ENCODE peak calls at places on chromosomes 2 and 18, in six cellular contexts. One of them, this sample, is unnamed.
A peak's percentile ranks its signal among the peaks of the same experiment; 100 is the strongest.

GRCh38 chr18:25262920-25263319 is 89.0 kb downstream of the ZNF521 start:
- DNase-seq in CD4-positive, alpha-beta memory T cell: no peak
- DNase-seq in psoas muscle: no peak
- DNase-seq in left lung: no peak
- DNase-seq in right cardiac atrium: no peak
- DNase-seq in PC-3: peak; percentile 56
- DNase-seq in this sample: no peak

GRCh38 chr2:3656762-3657691 is 973 bp upstream of the ALLC start:
- DNase-seq in CD4-positive, alpha-beta memory T cell: no peak
- DNase-seq in psoas muscle: no peak
- DNase-seq in left lung: no peak
- DNase-seq in right cardiac atrium: no peak
- DNase-seq in PC-3: no peak
- DNase-seq in this sample: no peak

GRCh38 chr2:73984203-73984921 is at the start of gene TET3:
- DNase-seq in CD4-positive, alpha-beta memory T cell: no peak
- DNase-seq in psoas muscle: peak; percentile 63
- DNase-seq in left lung: peak; percentile 94
- DNase-seq in right cardiac atrium: peak; percentile 44
- DNase-seq in PC-3: peak; percentile 37
- DNase-seq in this sample: no peak

GRCh38 chr2:20351555-20352229 is 1.0 kb upstream of the PUM2 start:
- DNase-seq in CD4-positive, alpha-beta memory T cell: no peak
- DNase-seq in psoas muscle: no peak
- DNase-seq in left lung: no peak
- DNase-seq in right cardiac atrium: no peak
- DNase-seq in PC-3: peak; percentile 26
- DNase-seq in this sample: no peak

GRCh38 chr2:241300000-241300399 is 15.5 kb downstream of the HDLBP start:
- DNase-seq in CD4-positive, alpha-beta memory T cell: peak; percentile 50
- DNase-seq in psoas muscle: no peak
- DNase-seq in left lung: no peak
- DNase-seq in right cardiac atrium: no peak
- DNase-seq in PC-3: no peak
- DNase-seq in this sample: peak; percentile 38

GRCh38 chr2:143553261-143553660 is 424.0 kb downstream of the ARHGAP15 start:
- DNase-seq in CD4-positive, alpha-beta memory T cell: no peak
- DNase-seq in psoas muscle: no peak
- DNase-seq in left lung: no peak
- DNase-seq in right cardiac atrium: no peak
- DNase-seq in PC-3: no peak
- DNase-seq in this sample: no peak

GRCh38 chr18:36424741-36425142 is 127.2 kb downstream of the FHOD3 start:
- DNase-seq in CD4-positive, alpha-beta memory T cell: no peak
- DNase-seq in psoas muscle: no peak
- DNase-seq in left lung: no peak
- DNase-seq in right cardiac atrium: no peak
- DNase-seq in PC-3: peak; percentile 13
- DNase-seq in this sample: no peak

GRCh38 chr2:144801766-144802165 is 281.8 kb upstream of the ZEB2 start:
- DNase-seq in CD4-positive, alpha-beta memory T cell: no peak
- DNase-seq in psoas muscle: no peak
- DNase-seq in left lung: no peak
- DNase-seq in right cardiac atrium: no peak
- DNase-seq in PC-3: peak; percentile 57
- DNase-seq in this sample: no peak

GRCh38 chr2:216554755-216555154 is 56.1 kb downstream of the RPL37A start:
- DNase-seq in CD4-positive, alpha-beta memory T cell: no peak
- DNase-seq in psoas muscle: no peak
- DNase-seq in left lung: no peak
- DNase-seq in right cardiac atrium: no peak
- DNase-seq in PC-3: peak; percentile 30
- DNase-seq in this sample: no peak

GRCh38 chr2:79702934-79703333 is 190.1 kb downstream of the CTNNA2 start:
- DNase-seq in CD4-positive, alpha-beta memory T cell: no peak
- DNase-seq in psoas muscle: no peak
- DNase-seq in left lung: no peak
- DNase-seq in right cardiac atrium: no peak
- DNase-seq in PC-3: no peak
- DNase-seq in this sample: no peak

GRCh38 chr2:152097291-152098032 is 1.4 kb downstream of the CACNB4 start:
- DNase-seq in CD4-positive, alpha-beta memory T cell: no peak
- DNase-seq in psoas muscle: no peak
- DNase-seq in left lung: no peak
- DNase-seq in right cardiac atrium: no peak
- DNase-seq in PC-3: peak; percentile 17
- DNase-seq in this sample: no peak

GRCh38 chr2:230640540-230641011 is 72.1 kb upstream of the CAB39 start:
- DNase-seq in CD4-positive, alpha-beta memory T cell: no peak
- DNase-seq in psoas muscle: no peak
- DNase-seq in left lung: no peak
- DNase-seq in right cardiac atrium: no peak
- DNase-seq in PC-3: peak; percentile 86
- DNase-seq in this sample: no peak

GRCh38 chr18:34583895-34584294 is 126.2 kb upstream of the DTNA start:
- DNase-seq in CD4-positive, alpha-beta memory T cell: no peak
- DNase-seq in psoas muscle: no peak
- DNase-seq in left lung: no peak
- DNase-seq in right cardiac atrium: no peak
- DNase-seq in PC-3: no peak
- DNase-seq in this sample: no peak

GRCh38 chr2:128301501-128301966 is 17.1 kb downstream of the HS6ST1 start:
- DNase-seq in CD4-positive, alpha-beta memory T cell: no peak
- DNase-seq in psoas muscle: no peak
- DNase-seq in left lung: peak; percentile 71
- DNase-seq in right cardiac atrium: peak; percentile 58
- DNase-seq in PC-3: no peak
- DNase-seq in this sample: no peak

GRCh38 chr18:25830787-25831186 is 259.6 kb downstream of the SS18 start:
- DNase-seq in CD4-positive, alpha-beta memory T cell: no peak
- DNase-seq in psoas muscle: peak; percentile 54
- DNase-seq in left lung: no peak
- DNase-seq in right cardiac atrium: peak; percentile 72
- DNase-seq in PC-3: no peak
- DNase-seq in this sample: no peak

GRCh38 chr2:88857951-88858406 is 166.5 kb downstream of the RPIA start:
- DNase-seq in CD4-positive, alpha-beta memory T cell: no peak
- DNase-seq in psoas muscle: no peak
- DNase-seq in left lung: no peak
- DNase-seq in right cardiac atrium: no peak
- DNase-seq in PC-3: no peak
- DNase-seq in this sample: no peak

GRCh38 chr2:190860985-190861721 is 19.5 kb upstream of the GLS start:
- DNase-seq in CD4-positive, alpha-beta memory T cell: no peak
- DNase-seq in psoas muscle: no peak
- DNase-seq in left lung: no peak
- DNase-seq in right cardiac atrium: no peak
- DNase-seq in PC-3: no peak
- DNase-seq in this sample: no peak

GRCh38 chr2:176325732-176326131 is 56.5 kb downstream of the MTX2 start:
- DNase-seq in CD4-positive, alpha-beta memory T cell: no peak
- DNase-seq in psoas muscle: no peak
- DNase-seq in left lung: no peak
- DNase-seq in right cardiac atrium: no peak
- DNase-seq in PC-3: no peak
- DNase-seq in this sample: no peak

GRCh38 chr2:62765619-62766376 is 60.3 kb downstream of the EHBP1 start:
- DNase-seq in CD4-positive, alpha-beta memory T cell: no peak
- DNase-seq in psoas muscle: no peak
- DNase-seq in left lung: no peak
- DNase-seq in right cardiac atrium: no peak
- DNase-seq in PC-3: peak; percentile 43
- DNase-seq in this sample: no peak

GRCh38 chr2:201827621-201828020 is 21.3 kb downstream of the CDK15 start:
- DNase-seq in CD4-positive, alpha-beta memory T cell: no peak
- DNase-seq in psoas muscle: no peak
- DNase-seq in left lung: no peak
- DNase-seq in right cardiac atrium: no peak
- DNase-seq in PC-3: peak; percentile 22
- DNase-seq in this sample: no peak

GRCh38 chr2:70702711-70703395 is 65.1 kb downstream of the ADD2 start:
- DNase-seq in CD4-positive, alpha-beta memory T cell: no peak
- DNase-seq in psoas muscle: no peak
- DNase-seq in left lung: no peak
- DNase-seq in right cardiac atrium: no peak
- DNase-seq in PC-3: no peak
- DNase-seq in this sample: no peak

DNA sequence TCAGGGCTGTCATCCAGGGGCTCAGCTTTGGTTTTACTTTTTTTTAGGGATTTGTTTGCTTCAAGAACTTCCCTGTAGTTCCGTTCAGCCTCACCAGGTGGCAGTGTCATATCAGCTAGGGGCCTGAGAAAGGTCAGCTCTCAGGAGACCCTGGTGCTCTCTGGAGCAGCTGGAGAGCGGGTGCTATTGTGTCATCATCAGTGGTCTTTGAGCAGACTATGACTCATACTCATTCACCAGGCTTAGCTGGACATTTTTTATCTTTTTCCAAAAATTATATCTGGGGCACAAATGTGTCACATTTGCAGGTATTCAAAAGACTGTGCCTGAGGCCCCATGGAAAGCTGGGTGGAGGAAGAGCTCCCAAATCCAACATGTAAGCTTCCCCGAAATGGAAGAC is 24.4 kb downstream of the ZNF892 start:
- DNase-seq in CD4-positive, alpha-beta memory T cell: no peak
- DNase-seq in psoas muscle: peak; percentile 21
- DNase-seq in left lung: no peak
- DNase-seq in right cardiac atrium: no peak
- DNase-seq in PC-3: peak; percentile 93
- DNase-seq in this sample: no peak
- H3K9me3 ChIP-seq in CD4-positive, alpha-beta memory T cell: peaks cover 10% of the 10 kb centered on the region
- H3K9me3 ChIP-seq in psoas muscle: peaks cover 36% of the 10 kb centered on the region
- H3K9me3 ChIP-seq in left lung: peaks cover 17% of the 10 kb centered on the region
- H3K9me3 ChIP-seq in right cardiac atrium: no peaks in the 10 kb centered on the region
- H3K9me3 ChIP-seq in PC-3: no peaks in the 10 kb centered on the region
- H3K9me3 ChIP-seq in this sample: peaks cover 5% of the 10 kb centered on the region

DNA sequence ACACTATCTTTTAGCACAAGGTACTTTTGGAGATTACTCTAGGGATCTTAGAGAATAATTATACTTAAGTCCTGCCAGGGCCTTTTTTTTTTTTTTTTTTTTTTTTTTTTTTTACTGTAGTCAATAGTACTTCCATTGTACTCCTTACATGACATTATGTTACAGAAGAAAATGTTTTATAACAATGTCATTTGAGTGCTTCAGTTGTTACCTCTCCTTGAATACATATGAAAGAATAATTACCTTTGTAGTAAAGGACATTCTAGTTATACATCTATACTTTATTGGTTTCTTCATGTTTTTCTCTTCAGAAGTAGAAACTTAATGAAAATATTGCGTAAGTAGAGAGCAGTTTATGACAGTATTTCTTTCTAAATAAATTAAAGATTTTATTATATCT is 834.9 kb downstream of the DPP10 start:
- DNase-seq in CD4-positive, alpha-beta memory T cell: no peak
- DNase-seq in psoas muscle: no peak
- DNase-seq in left lung: no peak
- DNase-seq in right cardiac atrium: no peak
- DNase-seq in PC-3: no peak
- DNase-seq in this sample: no peak
- H3K9me3 ChIP-seq in CD4-positive, alpha-beta memory T cell: no peaks in the 10 kb centered on the region
- H3K9me3 ChIP-seq in psoas muscle: no peaks in the 10 kb centered on the region
- H3K9me3 ChIP-seq in left lung: no peaks in the 10 kb centered on the region
- H3K9me3 ChIP-seq in right cardiac atrium: no peaks in the 10 kb centered on the region
- H3K9me3 ChIP-seq in PC-3: no peaks in the 10 kb centered on the region
- H3K9me3 ChIP-seq in this sample: no peaks in the 10 kb centered on the region

DNA sequence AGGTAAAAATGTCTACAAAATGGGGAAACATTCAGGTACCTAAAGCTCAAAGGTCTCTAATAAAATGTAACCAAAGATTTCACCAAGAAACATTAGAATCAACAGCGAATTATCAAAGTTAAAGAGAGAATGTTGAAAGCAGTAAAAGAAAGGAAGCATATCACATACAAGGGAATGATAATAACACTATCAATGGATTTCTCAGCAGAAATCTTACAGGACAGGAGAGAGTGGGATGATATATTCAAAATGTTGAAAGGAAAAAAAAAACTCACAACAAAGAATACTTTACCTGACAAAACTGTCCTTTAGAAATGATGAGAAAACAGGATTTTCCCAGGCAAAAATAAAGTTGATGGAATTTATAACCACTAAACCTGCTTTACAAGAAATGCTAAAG is 591.2 kb upstream of the POU3F3 start:
- DNase-seq in CD4-positive, alpha-beta memory T cell: no peak
- DNase-seq in psoas muscle: no peak
- DNase-seq in left lung: no peak
- DNase-seq in right cardiac atrium: no peak
- DNase-seq in PC-3: no peak
- DNase-seq in this sample: no peak
- H3K9me3 ChIP-seq in CD4-positive, alpha-beta memory T cell: no peaks in the 10 kb centered on the region
- H3K9me3 ChIP-seq in psoas muscle: peaks cover 18% of the 10 kb centered on the region
- H3K9me3 ChIP-seq in left lung: peaks cover 67% of the 10 kb centered on the region
- H3K9me3 ChIP-seq in right cardiac atrium: peaks cover 2% of the 10 kb centered on the region
- H3K9me3 ChIP-seq in PC-3: peaks cover 3% of the 10 kb centered on the region
- H3K9me3 ChIP-seq in this sample: no peaks in the 10 kb centered on the region

GRCh38 chr2:108236676-108237335 is 3.0 kb upstream of the SULT1C3 start:
- DNase-seq in CD4-positive, alpha-beta memory T cell: no peak
- DNase-seq in psoas muscle: no peak
- DNase-seq in left lung: no peak
- DNase-seq in right cardiac atrium: no peak
- DNase-seq in PC-3: no peak
- DNase-seq in this sample: no peak
- H3K9me3 ChIP-seq in CD4-positive, alpha-beta memory T cell: no peaks in the 10 kb centered on the region
- H3K9me3 ChIP-seq in psoas muscle: no peaks in the 10 kb centered on the region
- H3K9me3 ChIP-seq in left lung: peaks cover 28% of the 10 kb centered on the region
- H3K9me3 ChIP-seq in right cardiac atrium: peaks cover 4% of the 10 kb centered on the region
- H3K9me3 ChIP-seq in PC-3: peaks cover 3% of the 10 kb centered on the region
- H3K9me3 ChIP-seq in this sample: no peaks in the 10 kb centered on the region

GRCh38 chr18:78670778-78671405 is 308.7 kb upstream of the SALL3 start:
- DNase-seq in CD4-positive, alpha-beta memory T cell: no peak
- DNase-seq in psoas muscle: no peak
- DNase-seq in left lung: no peak
- DNase-seq in right cardiac atrium: no peak
- DNase-seq in PC-3: no peak
- DNase-seq in this sample: no peak
- H3K9me3 ChIP-seq in CD4-positive, alpha-beta memory T cell: no peaks in the 10 kb centered on the region
- H3K9me3 ChIP-seq in psoas muscle: no peaks in the 10 kb centered on the region
- H3K9me3 ChIP-seq in left lung: no peaks in the 10 kb centered on the region
- H3K9me3 ChIP-seq in right cardiac atrium: no peaks in the 10 kb centered on the region
- H3K9me3 ChIP-seq in PC-3: no peaks in the 10 kb centered on the region
- H3K9me3 ChIP-seq in this sample: no peaks in the 10 kb centered on the region

GRCh38 chr2:77831068-77831467 is 308.9 kb upstream of the LRRTM4 start:
- DNase-seq in CD4-positive, alpha-beta memory T cell: no peak
- DNase-seq in psoas muscle: no peak
- DNase-seq in left lung: no peak
- DNase-seq in right cardiac atrium: no peak
- DNase-seq in PC-3: no peak
- DNase-seq in this sample: no peak
- H3K9me3 ChIP-seq in CD4-positive, alpha-beta memory T cell: peaks cover 9% of the 10 kb centered on the region
- H3K9me3 ChIP-seq in psoas muscle: peaks cover 6% of the 10 kb centered on the region
- H3K9me3 ChIP-seq in left lung: peaks cover 45% of the 10 kb centered on the region
- H3K9me3 ChIP-seq in right cardiac atrium: no peaks in the 10 kb centered on the region
- H3K9me3 ChIP-seq in PC-3: peaks cover 16% of the 10 kb centered on the region
- H3K9me3 ChIP-seq in this sample: no peaks in the 10 kb centered on the region

GRCh38 chr2:157957596-157957995 is 81.5 kb upstream of the ACVR1 start:
- DNase-seq in CD4-positive, alpha-beta memory T cell: no peak
- DNase-seq in psoas muscle: no peak
- DNase-seq in left lung: no peak
- DNase-seq in right cardiac atrium: no peak
- DNase-seq in PC-3: no peak
- DNase-seq in this sample: no peak
- H3K9me3 ChIP-seq in CD4-positive, alpha-beta memory T cell: peaks cover 8% of the 10 kb centered on the region
- H3K9me3 ChIP-seq in psoas muscle: no peaks in the 10 kb centered on the region
- H3K9me3 ChIP-seq in left lung: peaks cover 45% of the 10 kb centered on the region
- H3K9me3 ChIP-seq in right cardiac atrium: no peaks in the 10 kb centered on the region
- H3K9me3 ChIP-seq in PC-3: peaks cover 11% of the 10 kb centered on the region
- H3K9me3 ChIP-seq in this sample: peaks cover 4% of the 10 kb centered on the region

GRCh38 chr2:790634-791245 is 113.5 kb upstream of the TMEM18 start:
- DNase-seq in CD4-positive, alpha-beta memory T cell: no peak
- DNase-seq in psoas muscle: no peak
- DNase-seq in left lung: no peak
- DNase-seq in right cardiac atrium: no peak
- DNase-seq in PC-3: no peak
- DNase-seq in this sample: no peak
- H3K9me3 ChIP-seq in CD4-positive, alpha-beta memory T cell: no peaks in the 10 kb centered on the region
- H3K9me3 ChIP-seq in psoas muscle: no peaks in the 10 kb centered on the region
- H3K9me3 ChIP-seq in left lung: peaks cover 7% of the 10 kb centered on the region
- H3K9me3 ChIP-seq in right cardiac atrium: no peaks in the 10 kb centered on the region
- H3K9me3 ChIP-seq in PC-3: peaks cover 3% of the 10 kb centered on the region
- H3K9me3 ChIP-seq in this sample: no peaks in the 10 kb centered on the region

This sample was measured in T-helper 17 cell.